ENCODE peak calls at places on chromosomes 2 and 18, in five cellular contexts. One of them, this sample, is unnamed. For H3K4me1 and H3K9me3, the result is how much of the 10 kb centered on the place peaks cover.

GRCh38 chr18:23191952-23192662 is 56.8 kb downstream of the CABLES1 start:
- DNase-seq in heart left ventricle: peak
- DNase-seq in adrenal gland: peak
- DNase-seq in right cardiac atrium: peak
- DNase-seq in astrocyte: peak
- DNase-seq in this sample: peak

GRCh38 chr2:215619022-215619958 is 183.4 kb upstream of the FN1 start:
- DNase-seq in heart left ventricle: no peak
- DNase-seq in adrenal gland: no peak
- DNase-seq in right cardiac atrium: no peak
- DNase-seq in astrocyte: peak
- DNase-seq in this sample: peak

GRCh38 chr2:171072164-171072563 is 88.5 kb downstream of the TLK1 start:
- DNase-seq in heart left ventricle: no peak
- DNase-seq in adrenal gland: no peak
- DNase-seq in right cardiac atrium: no peak
- DNase-seq in astrocyte: no peak
- DNase-seq in this sample: no peak

GRCh38 chr18:26556573-26556972 is 8.2 kb upstream of the KCTD1 start:
- DNase-seq in heart left ventricle: no peak
- DNase-seq in adrenal gland: no peak
- DNase-seq in right cardiac atrium: no peak
- DNase-seq in astrocyte: no peak
- DNase-seq in this sample: no peak

GRCh38 chr2:20669609-20670314 is 2.8 kb downstream of the GDF7 start:
- DNase-seq in heart left ventricle: no peak
- DNase-seq in adrenal gland: no peak
- DNase-seq in right cardiac atrium: no peak
- DNase-seq in astrocyte: no peak
- DNase-seq in this sample: no peak

GRCh38 chr2:170087394-170087793 is 90.6 kb upstream of the MYO3B start:
- DNase-seq in heart left ventricle: no peak
- DNase-seq in adrenal gland: no peak
- DNase-seq in right cardiac atrium: no peak
- DNase-seq in astrocyte: no peak
- DNase-seq in this sample: no peak

GRCh38 chr18:39647627-39648502 is 2082.3 kb upstream of the CELF4 start:
- DNase-seq in heart left ventricle: no peak
- DNase-seq in adrenal gland: no peak
- DNase-seq in right cardiac atrium: no peak
- DNase-seq in astrocyte: peak
- DNase-seq in this sample: no peak

GRCh38 chr2:209331291-209331844 is 92.5 kb upstream of the MAP2 start:
- DNase-seq in heart left ventricle: no peak
- DNase-seq in adrenal gland: no peak
- DNase-seq in right cardiac atrium: no peak
- DNase-seq in astrocyte: peak
- DNase-seq in this sample: peak

GRCh38 chr2:188610050-188610444 is 318.4 kb downstream of the GULP1 start:
- DNase-seq in heart left ventricle: no peak
- DNase-seq in adrenal gland: no peak
- DNase-seq in right cardiac atrium: no peak
- DNase-seq in astrocyte: no peak
- DNase-seq in this sample: no peak

GRCh38 chr2:55420244-55420713 is 623 bp upstream of the CCDC88A start:
- DNase-seq in heart left ventricle: no peak
- DNase-seq in adrenal gland: no peak
- DNase-seq in right cardiac atrium: no peak
- DNase-seq in astrocyte: no peak
- DNase-seq in this sample: no peak

GRCh38 chr2:17156086-17156485 is 362.2 kb downstream of the RAD51AP2 start:
- DNase-seq in heart left ventricle: no peak
- DNase-seq in adrenal gland: no peak
- DNase-seq in right cardiac atrium: no peak
- DNase-seq in astrocyte: no peak
- DNase-seq in this sample: no peak

GRCh38 chr2:226414313-226414712 is 385.3 kb downstream of the IRS1 start:
- DNase-seq in heart left ventricle: no peak
- DNase-seq in adrenal gland: no peak
- DNase-seq in right cardiac atrium: no peak
- DNase-seq in astrocyte: no peak
- DNase-seq in this sample: no peak

GRCh38 chr2:108215794-108216211 is 24.0 kb upstream of the SULT1C3 start:
- DNase-seq in heart left ventricle: no peak
- DNase-seq in adrenal gland: no peak
- DNase-seq in right cardiac atrium: no peak
- DNase-seq in astrocyte: peak
- DNase-seq in this sample: no peak

GRCh38 chr2:118423776-118424175 is 335.5 kb downstream of the INSIG2 start:
- DNase-seq in heart left ventricle: no peak
- DNase-seq in adrenal gland: no peak
- DNase-seq in right cardiac atrium: no peak
- DNase-seq in astrocyte: no peak
- DNase-seq in this sample: no peak

GRCh38 chr2:64987001-64987962 is 1.9 kb upstream of the SLC1A4 start:
- DNase-seq in heart left ventricle: no peak
- DNase-seq in adrenal gland: no peak
- DNase-seq in right cardiac atrium: no peak
- DNase-seq in astrocyte: peak
- DNase-seq in this sample: no peak

GRCh38 chr18:62759704-62760402 is 44.5 kb downstream of the PHLPP1 start:
- DNase-seq in heart left ventricle: no peak
- DNase-seq in adrenal gland: no peak
- DNase-seq in right cardiac atrium: no peak
- DNase-seq in astrocyte: peak
- DNase-seq in this sample: no peak

GRCh38 chr2:47173986-47174730 is 19.1 kb upstream of the STPG4 start:
- DNase-seq in heart left ventricle: no peak
- DNase-seq in adrenal gland: no peak
- DNase-seq in right cardiac atrium: no peak
- DNase-seq in astrocyte: no peak
- DNase-seq in this sample: no peak

GRCh38 chr2:56015631-56016251 is 92.2 kb upstream of the EFEMP1 start:
- DNase-seq in heart left ventricle: no peak
- DNase-seq in adrenal gland: no peak
- DNase-seq in right cardiac atrium: no peak
- DNase-seq in astrocyte: no peak
- DNase-seq in this sample: no peak

GRCh38 chr2:148966432-148966758 is 72.1 kb upstream of the LYPD6B start:
- DNase-seq in heart left ventricle: no peak
- DNase-seq in adrenal gland: no peak
- DNase-seq in right cardiac atrium: no peak
- DNase-seq in astrocyte: no peak
- DNase-seq in this sample: no peak

GRCh38 chr18:58796205-58796604 is 68.5 kb upstream of the ZNF532 start:
- DNase-seq in heart left ventricle: no peak
- DNase-seq in adrenal gland: no peak
- DNase-seq in right cardiac atrium: no peak
- DNase-seq in astrocyte: no peak
- DNase-seq in this sample: no peak

GRCh38 chr2:68435605-68436004 is 31.5 kb downstream of the FBXO48 start:
- DNase-seq in heart left ventricle: no peak
- DNase-seq in adrenal gland: no peak
- DNase-seq in right cardiac atrium: no peak
- DNase-seq in astrocyte: peak
- DNase-seq in this sample: no peak

GRCh38 chr2:219425238-219426067 is 7.3 kb downstream of the DES start:
- DNase-seq in heart left ventricle: no peak
- DNase-seq in adrenal gland: no peak
- DNase-seq in right cardiac atrium: no peak
- DNase-seq in astrocyte: no peak
- DNase-seq in this sample: no peak

GRCh38 chr18:42298744-42299685 is 344.0 kb downstream of the PIK3C3 start:
- DNase-seq in heart left ventricle: peak
- DNase-seq in adrenal gland: peak
- DNase-seq in right cardiac atrium: peak
- DNase-seq in astrocyte: peak
- DNase-seq in this sample: peak

GRCh38 chr2:167783266-167784070 is 463.9 kb downstream of the STK39 start:
- DNase-seq in heart left ventricle: no peak
- DNase-seq in adrenal gland: no peak
- DNase-seq in right cardiac atrium: no peak
- DNase-seq in astrocyte: peak
- DNase-seq in this sample: no peak

GRCh38 chr2:55365303-55365702 is 54.4 kb downstream of the CCDC88A start:
- DNase-seq in heart left ventricle: no peak
- DNase-seq in adrenal gland: no peak
- DNase-seq in right cardiac atrium: no peak
- DNase-seq in astrocyte: peak
- DNase-seq in this sample: no peak

GRCh38 chr2:219165058-219165930 is 4.5 kb downstream of the SLC23A3 start:
- DNase-seq in heart left ventricle: no peak
- DNase-seq in adrenal gland: peak
- DNase-seq in right cardiac atrium: no peak
- DNase-seq in astrocyte: no peak
- DNase-seq in this sample: no peak

GRCh38 chr2:61371027-61371426 is 99.9 kb downstream of the USP34 start:
- DNase-seq in heart left ventricle: no peak
- DNase-seq in adrenal gland: no peak
- DNase-seq in right cardiac atrium: no peak
- DNase-seq in astrocyte: no peak
- DNase-seq in this sample: no peak

GRCh38 chr2:240930631-240931318 is 24.6 kb downstream of the CROCC2 start:
- DNase-seq in heart left ventricle: peak
- DNase-seq in adrenal gland: peak
- DNase-seq in right cardiac atrium: peak
- DNase-seq in astrocyte: no peak
- DNase-seq in this sample: peak

GRCh38 chr2:24766609-24767008 is 26.6 kb downstream of the PTRHD1 start:
- DNase-seq in heart left ventricle: no peak
- DNase-seq in adrenal gland: no peak
- DNase-seq in right cardiac atrium: no peak
- DNase-seq in astrocyte: no peak
- DNase-seq in this sample: no peak

GRCh38 chr2:217075225-217075802 is 215.4 kb upstream of the TNP1 start:
- DNase-seq in heart left ventricle: peak
- DNase-seq in adrenal gland: peak
- DNase-seq in right cardiac atrium: peak
- DNase-seq in astrocyte: peak
- DNase-seq in this sample: no peak

GRCh38 chr2:241372376-241372992 is 16.4 kb downstream of the FARP2 start:
- DNase-seq in heart left ventricle: no peak
- DNase-seq in adrenal gland: no peak
- DNase-seq in right cardiac atrium: no peak
- DNase-seq in astrocyte: no peak
- DNase-seq in this sample: peak

GRCh38 chr2:208274748-208275147 is 8.7 kb downstream of the PIKFYVE start:
- DNase-seq in heart left ventricle: no peak
- DNase-seq in adrenal gland: no peak
- DNase-seq in right cardiac atrium: no peak
- DNase-seq in astrocyte: no peak
- DNase-seq in this sample: no peak

GRCh38 chr18:67783215-67783946 is 266.9 kb upstream of the DSEL start:
- DNase-seq in heart left ventricle: no peak
- DNase-seq in adrenal gland: no peak
- DNase-seq in right cardiac atrium: no peak
- DNase-seq in astrocyte: peak
- DNase-seq in this sample: no peak

GRCh38 chr2:132560562-132560961 is 109.4 kb downstream of the LYPD1 start:
- DNase-seq in heart left ventricle: no peak
- DNase-seq in adrenal gland: no peak
- DNase-seq in right cardiac atrium: no peak
- DNase-seq in astrocyte: no peak
- DNase-seq in this sample: no peak

GRCh38 chr2:239275871-239276812 is 124.7 kb downstream of the HDAC4 start:
- DNase-seq in heart left ventricle: peak
- DNase-seq in adrenal gland: peak
- DNase-seq in right cardiac atrium: peak
- DNase-seq in astrocyte: peak
- DNase-seq in this sample: peak

GRCh38 chr2:101327863-101328394 is 19.4 kb upstream of the RNF149 start:
- DNase-seq in heart left ventricle: no peak
- DNase-seq in adrenal gland: no peak
- DNase-seq in right cardiac atrium: no peak
- DNase-seq in astrocyte: no peak
- DNase-seq in this sample: no peak
- H3K4me1 ChIP-seq in heart left ventricle: under half
- H3K4me1 ChIP-seq in adrenal gland: under half
- H3K4me1 ChIP-seq in right cardiac atrium: under half
- H3K4me1 ChIP-seq in astrocyte: under half
- H3K4me1 ChIP-seq in this sample: under half

DNA sequence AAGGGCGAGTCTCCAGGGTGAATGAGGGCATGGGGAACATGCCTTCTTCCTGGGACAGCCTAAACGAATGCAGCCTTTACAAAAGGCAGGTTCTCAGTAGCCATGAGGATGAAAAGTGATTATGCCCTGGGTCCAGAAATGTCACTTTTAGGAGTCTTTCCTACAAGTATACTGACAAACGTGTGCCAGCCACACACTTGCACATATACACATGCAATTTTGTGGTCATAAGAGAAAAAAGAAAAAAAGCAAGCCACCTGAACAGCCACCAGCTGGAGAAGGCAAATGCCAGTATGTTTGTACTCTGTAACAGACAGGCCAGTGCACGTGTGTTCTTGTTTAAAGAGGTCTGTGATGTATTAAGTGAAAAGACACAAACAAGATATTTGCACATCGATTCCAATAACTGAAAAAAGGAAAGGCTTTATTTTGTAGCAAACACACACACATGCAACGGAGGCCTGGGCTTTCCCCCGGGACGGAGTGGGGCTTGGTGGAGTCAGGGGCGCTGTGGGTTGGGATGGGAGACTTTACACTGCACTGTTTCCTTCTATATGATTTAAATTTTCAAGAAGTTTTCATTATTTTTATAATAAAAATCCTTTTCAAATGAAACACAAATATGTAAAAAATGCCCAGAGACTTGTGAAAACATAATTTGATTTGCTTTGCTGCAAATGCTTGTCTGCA is 108.4 kb downstream of the FAM210A start:
- DNase-seq in heart left ventricle: no peak
- DNase-seq in adrenal gland: peak
- DNase-seq in right cardiac atrium: no peak
- DNase-seq in astrocyte: no peak
- DNase-seq in this sample: no peak
- H3K9me3 ChIP-seq in heart left ventricle: under half
- H3K9me3 ChIP-seq in adrenal gland: under half
- H3K9me3 ChIP-seq in right cardiac atrium: under half
- H3K9me3 ChIP-seq in astrocyte: under half
- H3K9me3 ChIP-seq in this sample: under half

GRCh38 chr2:45944075-45944474 is 292.6 kb downstream of the PRKCE start:
- DNase-seq in heart left ventricle: no peak
- DNase-seq in adrenal gland: no peak
- DNase-seq in right cardiac atrium: no peak
- DNase-seq in astrocyte: peak
- DNase-seq in this sample: no peak
- H3K4me1 ChIP-seq in heart left ventricle: under half
- H3K4me1 ChIP-seq in adrenal gland: under half
- H3K4me1 ChIP-seq in right cardiac atrium: under half
- H3K4me1 ChIP-seq in astrocyte: under half
- H3K4me1 ChIP-seq in this sample: under half

DNA sequence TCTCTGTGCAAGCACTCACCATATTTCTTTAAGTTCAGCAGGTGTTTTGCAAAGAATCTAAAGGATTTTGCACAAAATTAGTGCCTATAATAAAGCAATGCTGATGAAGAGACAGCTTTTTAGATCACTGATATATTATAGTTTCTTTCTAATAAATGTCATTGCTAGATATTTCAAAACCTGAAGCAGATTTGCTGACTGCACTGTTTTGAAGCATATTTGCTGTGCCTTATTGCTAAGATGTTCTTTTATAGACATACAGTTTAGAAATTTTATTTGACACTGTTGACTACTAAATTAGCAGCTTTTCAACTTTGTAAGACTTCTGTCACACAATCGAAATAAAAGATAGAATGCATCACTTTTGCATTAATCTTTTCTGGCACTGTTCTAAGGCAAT is 620.9 kb upstream of the CELF4 start:
- DNase-seq in heart left ventricle: no peak
- DNase-seq in adrenal gland: no peak
- DNase-seq in right cardiac atrium: no peak
- DNase-seq in astrocyte: no peak
- DNase-seq in this sample: no peak
- H3K9me3 ChIP-seq in heart left ventricle: under half
- H3K9me3 ChIP-seq in adrenal gland: under half
- H3K9me3 ChIP-seq in right cardiac atrium: under half
- H3K9me3 ChIP-seq in astrocyte: under half
- H3K9me3 ChIP-seq in this sample: under half